ENCODE peak calls at places on chromosomes 3 and 15, in four cellular contexts. D is IMR-90, Y is H9, U is trophoblast cell. A is an unnamed sample. For H3K4me1, the result is how much of the 10 kb centered on the place peaks cover.

GRCh38 chr3:71725279-71725991 is at the start of gene EIF4E3:
- DNase-seq in U (no peak), D (peak), Y (peak), A (peak)

GRCh38 chr3:151933224-151933858 is 59.9 kb downstream of the SUCNR1 start:
- DNase-seq in D (no peak), Y (no peak), U (no peak), A (no peak)

GRCh38 chr3:159923961-159924360 is 64.7 kb upstream of the IL12A start:
- DNase-seq in U (no peak), Y (no peak), D (peak), A (no peak)

GRCh38 chr3:172953576-172953975 is 187.5 kb downstream of the SPATA16 start:
- DNase-seq in U (no peak), D (no peak), Y (no peak), A (no peak)

GRCh38 chr3:181530584-181530983 is 181.1 kb upstream of the SOX2 start:
- DNase-seq in U (no peak), Y (no peak), D (no peak), A (no peak)

GRCh38 chr3:13827256-13827655 is 52.6 kb downstream of the WNT7A start:
- DNase-seq in D (no peak), U (no peak), Y (no peak), A (no peak)

GRCh38 chr15:98658831-98659699 is 10.7 kb downstream of the IGF1R start:
- DNase-seq in D (peak), U (peak), Y (no peak), A (peak)

GRCh38 chr3:104952587-104952986 is 414.1 kb upstream of the ALCAM start:
- DNase-seq in D (peak), Y (no peak), U (no peak), A (no peak)

GRCh38 chr3:159208080-159208479 is 406.2 kb downstream of the MFSD1 start:
- DNase-seq in U (no peak), Y (no peak), D (no peak), A (no peak)

GRCh38 chr15:58731756-58732535 is 17.6 kb downstream of the ADAM10 start:
- DNase-seq in U (peak), D (peak), Y (no peak), A (peak)

GRCh38 chr3:146165370-146165769 is 4.4 kb upstream of the PLOD2 start:
- DNase-seq in D (peak), U (peak), Y (no peak), A (no peak)

GRCh38 chr15:88613074-88613944 is 7.8 kb upstream of the AEN start:
- DNase-seq in Y (peak), U (no peak), D (peak), A (peak)
- H2AK5ac ChIP-seq in Y (no peak), U (no peak), D (no peak), A (peak)

DNA sequence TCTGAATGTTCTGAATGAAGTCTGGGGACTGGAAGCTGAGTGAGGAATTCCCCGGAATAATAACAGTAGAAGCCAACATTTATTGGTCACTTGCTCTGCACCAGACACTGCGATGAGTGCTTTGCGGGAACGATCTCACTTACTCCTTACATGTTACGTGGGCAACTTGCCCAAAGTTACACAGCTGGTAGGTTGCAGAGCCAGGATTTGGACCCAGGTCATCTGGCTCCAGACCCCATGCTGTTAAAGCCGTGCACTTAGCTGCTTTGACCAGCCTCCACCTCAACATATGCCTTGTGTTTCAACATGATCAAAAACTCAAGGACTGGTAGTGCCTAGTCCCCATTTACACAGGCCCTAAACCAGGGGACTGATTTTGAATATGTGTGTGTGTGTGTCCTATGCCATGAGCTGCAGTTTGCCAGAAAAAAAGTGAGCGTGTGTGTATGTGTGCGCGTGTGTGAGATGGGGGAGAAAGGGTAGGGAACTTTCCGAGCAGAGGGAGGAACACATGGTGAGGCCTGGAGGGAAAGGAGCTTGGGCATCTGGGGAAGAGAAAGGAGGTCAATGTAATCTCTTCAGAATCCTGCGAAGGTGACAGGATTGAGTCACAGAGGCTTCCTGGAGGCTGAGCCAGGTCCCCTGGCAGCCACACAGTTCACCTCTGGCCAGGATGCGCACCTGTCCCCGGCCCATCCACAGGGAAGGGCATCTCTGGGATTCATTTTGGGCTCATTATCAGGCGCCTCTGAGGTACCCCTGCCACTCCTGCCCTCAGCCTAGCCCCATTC is 28.9 kb downstream of the LINGO1 start:
- DNase-seq in Y (no peak), U (no peak), D (no peak), A (peak)
- H3K4me1 ChIP-seq in Y (under half), U (under half), D (under half), A (under half)

GRCh38 chr3:111913163-111913763 is 54.2 kb downstream of the PHLDB2 start:
- DNase-seq in D (no peak), U (no peak), Y (peak), A (peak)
- H2AK5ac ChIP-seq in D (peak), U (no peak), Y (no peak), A (no peak)

GRCh38 chr3:78875431-78875830 is 892.4 kb downstream of the ROBO1 start:
- DNase-seq in D (no peak), Y (no peak), U (no peak), A (no peak)
- H3K4me1 ChIP-seq in D (under half), Y (under half), U (under half), A (under half)